ENCODE peak calls at places on chromosomes 11 and 22, in four cellular contexts. One of them, this sample, is unnamed.

GRCh38 chr22:21807545-21807944 is 59.9 kb downstream of the MAPK1 start:
- DNase-seq in cardiac fibroblast: peak
- DNase-seq in activated B cell treated with CpG ODN at 0.5 μM for 24 hours: no peak
- DNase-seq in bronchial epithelial cell: peak
- DNase-seq in this sample: no peak

GRCh38 chr22:50600541-50600940 is at the start of gene MAPK8IP2:
- DNase-seq in cardiac fibroblast: no peak
- DNase-seq in activated B cell treated with CpG ODN at 0.5 μM for 24 hours: no peak
- DNase-seq in bronchial epithelial cell: no peak
- DNase-seq in this sample: no peak

GRCh38 chr11:106088896-106089295 is 11.4 kb downstream of the AASDHPPT start:
- DNase-seq in cardiac fibroblast: peak
- DNase-seq in activated B cell treated with CpG ODN at 0.5 μM for 24 hours: no peak
- DNase-seq in bronchial epithelial cell: peak
- DNase-seq in this sample: no peak

GRCh38 chr11:104700609-104701008 is 197.7 kb downstream of the CASP12 start:
- DNase-seq in cardiac fibroblast: peak
- DNase-seq in activated B cell treated with CpG ODN at 0.5 μM for 24 hours: no peak
- DNase-seq in bronchial epithelial cell: peak
- DNase-seq in this sample: no peak

GRCh38 chr11:127939000-127939399 is 648.4 kb downstream of the ETS1 start:
- DNase-seq in cardiac fibroblast: no peak
- DNase-seq in activated B cell treated with CpG ODN at 0.5 μM for 24 hours: no peak
- DNase-seq in bronchial epithelial cell: peak
- DNase-seq in this sample: no peak

GRCh38 chr11:107565219-107565937 is at the start of gene ALKBH8:
- DNase-seq in cardiac fibroblast: peak
- DNase-seq in activated B cell treated with CpG ODN at 0.5 μM for 24 hours: peak
- DNase-seq in bronchial epithelial cell: peak
- DNase-seq in this sample: peak

GRCh38 chr11:45596571-45596970 is 68.9 kb downstream of the CHST1 start:
- DNase-seq in cardiac fibroblast: no peak
- DNase-seq in activated B cell treated with CpG ODN at 0.5 μM for 24 hours: no peak
- DNase-seq in bronchial epithelial cell: no peak
- DNase-seq in this sample: no peak

GRCh38 chr11:69787457-69787856 is 12.3 kb upstream of the FGF4 start:
- DNase-seq in cardiac fibroblast: no peak
- DNase-seq in activated B cell treated with CpG ODN at 0.5 μM for 24 hours: no peak
- DNase-seq in bronchial epithelial cell: no peak
- DNase-seq in this sample: no peak

GRCh38 chr22:48578138-48579034 is 1249.3 kb downstream of the BRD1 start:
- DNase-seq in cardiac fibroblast: no peak
- DNase-seq in activated B cell treated with CpG ODN at 0.5 μM for 24 hours: no peak
- DNase-seq in bronchial epithelial cell: no peak
- DNase-seq in this sample: no peak

GRCh38 chr11:116192509-116193206 is 580.1 kb downstream of the BUD13 start:
- DNase-seq in cardiac fibroblast: no peak
- DNase-seq in activated B cell treated with CpG ODN at 0.5 μM for 24 hours: no peak
- DNase-seq in bronchial epithelial cell: no peak
- DNase-seq in this sample: peak

DNA sequence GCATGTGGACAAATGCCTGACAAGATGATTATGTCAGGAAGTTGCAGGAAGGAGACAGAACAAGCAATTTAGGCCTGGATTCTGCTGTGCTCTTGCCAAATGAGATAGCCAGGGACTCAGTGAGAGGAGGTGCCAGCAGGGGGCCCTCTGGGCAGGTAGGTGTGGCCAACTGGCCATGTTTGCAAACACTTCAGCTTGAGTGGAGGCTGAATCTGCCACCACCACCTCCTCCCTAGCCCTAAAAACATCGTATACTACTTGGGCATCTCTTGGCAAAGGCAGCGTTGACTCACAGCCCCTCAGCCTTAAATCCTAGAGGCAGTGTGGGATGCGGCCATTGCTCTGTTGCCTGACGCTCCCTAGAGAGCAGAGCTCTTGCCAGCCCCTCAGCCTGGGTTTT is 95.1 kb upstream of the PLET1 start:
- DNase-seq in cardiac fibroblast: peak
- DNase-seq in activated B cell treated with CpG ODN at 0.5 μM for 24 hours: no peak
- DNase-seq in bronchial epithelial cell: peak
- DNase-seq in this sample: no peak
- TF ChIP-seq CTCF in cardiac fibroblast: peak
- TF ChIP-seq CTCF in activated B cell treated with CpG ODN at 0.5 μM for 24 hours: no peak
- TF ChIP-seq CTCF in bronchial epithelial cell: peak
- TF ChIP-seq CTCF in this sample: no peak

DNA sequence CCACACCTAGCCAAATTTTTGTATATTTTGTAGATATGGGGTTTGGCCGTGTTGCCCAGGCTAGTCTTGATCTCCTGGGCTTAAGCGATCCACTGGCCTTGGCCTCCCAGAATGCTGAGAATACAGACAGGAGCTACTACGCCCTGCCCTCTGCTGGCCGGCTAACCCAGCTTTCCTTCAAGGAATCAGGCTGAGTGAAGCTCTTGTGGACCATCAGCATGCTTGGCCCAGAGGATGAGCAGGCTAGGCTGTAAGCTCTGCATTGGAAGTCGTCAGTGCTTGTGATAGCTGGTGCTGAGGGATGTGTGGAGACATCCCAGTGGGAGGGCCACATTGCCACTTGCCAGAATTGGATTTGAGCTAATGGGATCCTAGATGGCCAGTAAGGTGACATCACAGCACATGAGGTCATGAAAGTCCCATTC is 60.6 kb downstream of the MED15 start:
- DNase-seq in cardiac fibroblast: peak
- DNase-seq in activated B cell treated with CpG ODN at 0.5 μM for 24 hours: no peak
- DNase-seq in bronchial epithelial cell: no peak
- DNase-seq in this sample: no peak
- TF ChIP-seq CTCF in cardiac fibroblast: peak
- TF ChIP-seq CTCF in activated B cell treated with CpG ODN at 0.5 μM for 24 hours: no peak
- TF ChIP-seq CTCF in bronchial epithelial cell: peak
- TF ChIP-seq CTCF in this sample: no peak

GRCh38 chr11:1546536-1547466 is 25.3 kb downstream of the DUSP8 start:
- DNase-seq in cardiac fibroblast: peak
- DNase-seq in activated B cell treated with CpG ODN at 0.5 μM for 24 hours: peak
- DNase-seq in bronchial epithelial cell: no peak
- DNase-seq in this sample: peak
- TF ChIP-seq CTCF in cardiac fibroblast: peak
- TF ChIP-seq CTCF in activated B cell treated with CpG ODN at 0.5 μM for 24 hours: no peak
- TF ChIP-seq CTCF in bronchial epithelial cell: peak
- TF ChIP-seq CTCF in this sample: peak

DNA sequence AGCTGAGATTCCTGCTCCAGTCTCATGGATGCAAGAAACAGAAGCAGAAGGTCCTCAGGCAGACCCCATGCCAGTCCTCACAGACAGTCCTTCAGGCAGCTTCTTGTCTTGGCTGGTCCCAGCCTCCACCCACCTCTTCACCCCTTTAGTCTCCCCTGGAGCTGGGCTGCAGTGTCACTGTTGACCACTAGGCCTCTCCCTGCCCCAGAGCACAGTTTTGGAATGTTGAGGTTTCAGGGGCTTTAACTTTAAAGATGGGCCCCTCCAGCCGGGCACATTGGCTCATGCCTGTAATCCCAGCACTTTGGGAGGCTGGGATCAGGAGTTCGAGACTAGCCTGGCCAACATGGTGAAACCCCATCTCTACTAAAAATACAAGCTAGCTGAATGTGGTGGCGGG is 39.5 kb upstream of the GCAT start:
- DNase-seq in cardiac fibroblast: no peak
- DNase-seq in activated B cell treated with CpG ODN at 0.5 μM for 24 hours: no peak
- DNase-seq in bronchial epithelial cell: no peak
- DNase-seq in this sample: no peak
- TF ChIP-seq CTCF in cardiac fibroblast: peak
- TF ChIP-seq CTCF in activated B cell treated with CpG ODN at 0.5 μM for 24 hours: no peak
- TF ChIP-seq CTCF in bronchial epithelial cell: peak
- TF ChIP-seq CTCF in this sample: peak

GRCh38 chr11:61792310-61793083 is at the start of the genes FEN1 and TMEM258:
- DNase-seq in cardiac fibroblast: peak
- DNase-seq in activated B cell treated with CpG ODN at 0.5 μM for 24 hours: peak
- DNase-seq in bronchial epithelial cell: peak
- DNase-seq in this sample: peak
- TF ChIP-seq CTCF in cardiac fibroblast: no peak
- TF ChIP-seq CTCF in activated B cell treated with CpG ODN at 0.5 μM for 24 hours: no peak
- TF ChIP-seq CTCF in bronchial epithelial cell: peak
- TF ChIP-seq CTCF in this sample: peak

GRCh38 chr11:31240340-31240904 is 129.1 kb downstream of the DCDC1 start:
- DNase-seq in cardiac fibroblast: peak
- DNase-seq in activated B cell treated with CpG ODN at 0.5 μM for 24 hours: no peak
- DNase-seq in bronchial epithelial cell: peak
- DNase-seq in this sample: no peak
- TF ChIP-seq CTCF in cardiac fibroblast: peak
- TF ChIP-seq CTCF in activated B cell treated with CpG ODN at 0.5 μM for 24 hours: no peak
- TF ChIP-seq CTCF in bronchial epithelial cell: peak
- TF ChIP-seq CTCF in this sample: peak

GRCh38 chr11:35992551-35992950 is 48.7 kb downstream of the LDLRAD3 start:
- DNase-seq in cardiac fibroblast: no peak
- DNase-seq in activated B cell treated with CpG ODN at 0.5 μM for 24 hours: no peak
- DNase-seq in bronchial epithelial cell: no peak
- DNase-seq in this sample: no peak

GRCh38 chr11:35986958-35987357 is 43.1 kb downstream of the LDLRAD3 start:
- DNase-seq in cardiac fibroblast: no peak
- DNase-seq in activated B cell treated with CpG ODN at 0.5 μM for 24 hours: no peak
- DNase-seq in bronchial epithelial cell: peak
- DNase-seq in this sample: no peak

GRCh38 chr11:35994421-35994820 is 50.6 kb downstream of the LDLRAD3 start:
- DNase-seq in cardiac fibroblast: no peak
- DNase-seq in activated B cell treated with CpG ODN at 0.5 μM for 24 hours: no peak
- DNase-seq in bronchial epithelial cell: no peak
- DNase-seq in this sample: no peak

GRCh38 chr11:35990170-35990569 is 46.3 kb downstream of the LDLRAD3 start:
- DNase-seq in cardiac fibroblast: no peak
- DNase-seq in activated B cell treated with CpG ODN at 0.5 μM for 24 hours: no peak
- DNase-seq in bronchial epithelial cell: no peak
- DNase-seq in this sample: no peak

DNA sequence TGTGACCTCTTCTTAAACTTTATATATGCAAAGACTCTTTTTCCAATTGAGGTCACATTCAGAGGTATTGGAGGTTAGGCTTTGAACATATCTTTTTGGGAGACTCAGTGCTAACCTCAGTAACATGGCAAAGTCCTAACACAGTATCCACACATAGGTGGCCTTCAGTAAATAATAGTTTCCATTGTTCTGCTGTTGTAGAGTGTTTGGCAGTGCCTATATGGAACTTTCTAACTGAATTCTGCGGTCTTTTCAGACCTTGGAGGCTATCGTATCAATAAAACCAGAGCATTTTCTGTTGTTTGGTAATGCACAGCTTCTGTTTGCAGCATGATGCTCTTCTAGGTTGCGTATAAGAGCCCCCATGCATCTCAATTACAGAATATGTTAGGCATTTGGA is 47.0 kb downstream of the LDLRAD3 start:
- DNase-seq in cardiac fibroblast: no peak
- DNase-seq in activated B cell treated with CpG ODN at 0.5 μM for 24 hours: no peak
- DNase-seq in bronchial epithelial cell: no peak
- DNase-seq in this sample: no peak
- TF ChIP-seq CTCF in cardiac fibroblast: no peak
- TF ChIP-seq CTCF in activated B cell treated with CpG ODN at 0.5 μM for 24 hours: no peak
- TF ChIP-seq CTCF in bronchial epithelial cell: no peak
- TF ChIP-seq CTCF in this sample: no peak

GRCh38 chr11:64516226-64516625 is 74.8 kb upstream of the SLC22A12 start:
- DNase-seq in cardiac fibroblast: no peak
- DNase-seq in activated B cell treated with CpG ODN at 0.5 μM for 24 hours: no peak
- DNase-seq in bronchial epithelial cell: no peak
- DNase-seq in this sample: no peak
- TF ChIP-seq CTCF in cardiac fibroblast: peak
- TF ChIP-seq CTCF in activated B cell treated with CpG ODN at 0.5 μM for 24 hours: no peak
- TF ChIP-seq CTCF in bronchial epithelial cell: no peak
- TF ChIP-seq CTCF in this sample: no peak

GRCh38 chr11:75145972-75146519 is 4.9 kb upstream of the SLCO2B1 start:
- DNase-seq in cardiac fibroblast: no peak
- DNase-seq in activated B cell treated with CpG ODN at 0.5 μM for 24 hours: no peak
- DNase-seq in bronchial epithelial cell: no peak
- DNase-seq in this sample: no peak
- TF ChIP-seq CTCF in cardiac fibroblast: no peak
- TF ChIP-seq CTCF in activated B cell treated with CpG ODN at 0.5 μM for 24 hours: no peak
- TF ChIP-seq CTCF in bronchial epithelial cell: no peak
- TF ChIP-seq CTCF in this sample: no peak